ENCODE peak calls at places on chromosomes 5 and 9, in five cellular contexts. One of them, this sample, is unnamed. For H3K4me1, the result is how much of the 10 kb centered on the place peaks cover.

GRCh38 chr5:136901-137300 is 44.9 kb downstream of the PLEKHG4B start:
- DNase-seq in mucosa of descending colon: no peak
- DNase-seq in neural progenitor cell: no peak
- DNase-seq in ovary: no peak
- DNase-seq in A549: peak
- DNase-seq in this sample: no peak

GRCh38 chr5:140043508-140043872 is 391 bp upstream of the NRG2 start:
- DNase-seq in neural progenitor cell: peak
- DNase-seq in A549: peak
- DNase-seq in mucosa of descending colon: no peak
- DNase-seq in ovary: no peak
- DNase-seq in this sample: no peak

GRCh38 chr5:94778712-94779111 is 160.2 kb downstream of the SLF1 start:
- DNase-seq in neural progenitor cell: no peak
- DNase-seq in mucosa of descending colon: no peak
- DNase-seq in ovary: no peak
- DNase-seq in A549: no peak
- DNase-seq in this sample: no peak

GRCh38 chr9:72315510-72316287 is 49.3 kb downstream of the ZFAND5 start:
- DNase-seq in ovary: no peak
- DNase-seq in A549: peak
- DNase-seq in neural progenitor cell: peak
- DNase-seq in mucosa of descending colon: no peak
- DNase-seq in this sample: no peak

GRCh38 chr5:67244345-67244793 is 47.8 kb upstream of the CD180 start:
- DNase-seq in mucosa of descending colon: no peak
- DNase-seq in A549: no peak
- DNase-seq in neural progenitor cell: no peak
- DNase-seq in ovary: no peak
- DNase-seq in this sample: no peak

GRCh38 chr9:127686461-127687393 is 20.1 kb upstream of the CFAP157 start:
- DNase-seq in neural progenitor cell: no peak
- DNase-seq in A549: no peak
- DNase-seq in ovary: no peak
- DNase-seq in mucosa of descending colon: no peak
- DNase-seq in this sample: no peak

GRCh38 chr9:135701067-135701967 is 668 bp upstream of the KCNT1 start:
- DNase-seq in ovary: no peak
- DNase-seq in neural progenitor cell: peak
- DNase-seq in mucosa of descending colon: no peak
- DNase-seq in A549: no peak
- DNase-seq in this sample: no peak

GRCh38 chr5:79069488-79070001 is at the start of the genes BHMT2 and DMGDH:
- DNase-seq in A549: no peak
- DNase-seq in ovary: peak
- DNase-seq in neural progenitor cell: no peak
- DNase-seq in mucosa of descending colon: no peak
- DNase-seq in this sample: no peak

GRCh38 chr5:76971471-76971870 is 18.6 kb downstream of the CRHBP start:
- DNase-seq in ovary: no peak
- DNase-seq in A549: no peak
- DNase-seq in neural progenitor cell: no peak
- DNase-seq in mucosa of descending colon: no peak
- DNase-seq in this sample: no peak

GRCh38 chr5:79011219-79011836 is 26.2 kb upstream of the ARSB start:
- DNase-seq in neural progenitor cell: no peak
- DNase-seq in A549: peak
- DNase-seq in mucosa of descending colon: no peak
- DNase-seq in ovary: no peak
- DNase-seq in this sample: no peak

GRCh38 chr9:78666818-78667429 is 370.0 kb downstream of the PSAT1 start:
- DNase-seq in ovary: no peak
- DNase-seq in neural progenitor cell: no peak
- DNase-seq in A549: no peak
- DNase-seq in mucosa of descending colon: no peak
- DNase-seq in this sample: no peak

GRCh38 chr5:154405078-154405792 is 40.6 kb upstream of the SAP30L start:
- DNase-seq in mucosa of descending colon: peak
- DNase-seq in neural progenitor cell: peak
- DNase-seq in A549: peak
- DNase-seq in ovary: peak
- DNase-seq in this sample: peak

GRCh38 chr5:169350759-169351240 is 49.9 kb upstream of the SLIT3 start:
- DNase-seq in A549: peak
- DNase-seq in mucosa of descending colon: no peak
- DNase-seq in ovary: no peak
- DNase-seq in neural progenitor cell: no peak
- DNase-seq in this sample: peak

GRCh38 chr5:55636177-55636576 is 75.9 kb downstream of the SLC38A9 start:
- DNase-seq in mucosa of descending colon: no peak
- DNase-seq in A549: peak
- DNase-seq in neural progenitor cell: no peak
- DNase-seq in ovary: no peak
- DNase-seq in this sample: no peak

GRCh38 chr9:123769723-123770122 is 160.2 kb downstream of the DENND1A start:
- DNase-seq in A549: no peak
- DNase-seq in neural progenitor cell: peak
- DNase-seq in mucosa of descending colon: no peak
- DNase-seq in ovary: no peak
- DNase-seq in this sample: no peak

GRCh38 chr5:32707394-32707997 is 3.6 kb upstream of the NPR3 start:
- DNase-seq in A549: peak
- DNase-seq in mucosa of descending colon: no peak
- DNase-seq in neural progenitor cell: peak
- DNase-seq in ovary: no peak
- DNase-seq in this sample: no peak

GRCh38 chr5:31153523-31153922 is 40.0 kb upstream of the CDH6 start:
- DNase-seq in ovary: no peak
- DNase-seq in mucosa of descending colon: no peak
- DNase-seq in A549: no peak
- DNase-seq in neural progenitor cell: no peak
- DNase-seq in this sample: no peak

GRCh38 chr5:151696470-151697061 is 9.9 kb upstream of the SPARC start:
- DNase-seq in mucosa of descending colon: peak
- DNase-seq in neural progenitor cell: peak
- DNase-seq in A549: no peak
- DNase-seq in ovary: peak
- DNase-seq in this sample: peak

GRCh38 chr5:135211083-135211790 is 177.2 kb upstream of the PITX1 start:
- DNase-seq in neural progenitor cell: no peak
- DNase-seq in ovary: no peak
- DNase-seq in A549: no peak
- DNase-seq in mucosa of descending colon: no peak
- DNase-seq in this sample: peak

GRCh38 chr5:61477788-61478187 is 145.7 kb downstream of the ZSWIM6 start:
- DNase-seq in mucosa of descending colon: no peak
- DNase-seq in neural progenitor cell: no peak
- DNase-seq in ovary: no peak
- DNase-seq in A549: no peak
- DNase-seq in this sample: no peak

GRCh38 chr5:135750506-135750905 is 84.0 kb upstream of the SLC25A48 start:
- DNase-seq in neural progenitor cell: peak
- DNase-seq in ovary: no peak
- DNase-seq in A549: no peak
- DNase-seq in mucosa of descending colon: no peak
- DNase-seq in this sample: no peak

GRCh38 chr5:94698189-94698588 is 79.7 kb downstream of the SLF1 start:
- DNase-seq in neural progenitor cell: no peak
- DNase-seq in ovary: no peak
- DNase-seq in mucosa of descending colon: no peak
- DNase-seq in A549: no peak
- DNase-seq in this sample: no peak

GRCh38 chr5:30063503-30063902 is 1130.0 kb upstream of the CDH6 start:
- DNase-seq in neural progenitor cell: no peak
- DNase-seq in ovary: no peak
- DNase-seq in mucosa of descending colon: no peak
- DNase-seq in A549: no peak
- DNase-seq in this sample: no peak

GRCh38 chr9:115847245-115847644 is 306.3 kb upstream of the PAPPA start:
- DNase-seq in A549: peak
- DNase-seq in neural progenitor cell: no peak
- DNase-seq in mucosa of descending colon: no peak
- DNase-seq in ovary: no peak
- DNase-seq in this sample: no peak

GRCh38 chr5:58872670-58873273 is 289.9 kb downstream of the RAB3C start:
- DNase-seq in A549: no peak
- DNase-seq in mucosa of descending colon: no peak
- DNase-seq in ovary: no peak
- DNase-seq in neural progenitor cell: no peak
- DNase-seq in this sample: no peak

GRCh38 chr9:31612336-31613030 is 772.0 kb upstream of the ACO1 start:
- DNase-seq in neural progenitor cell: no peak
- DNase-seq in A549: no peak
- DNase-seq in mucosa of descending colon: no peak
- DNase-seq in ovary: no peak
- DNase-seq in this sample: no peak

GRCh38 chr9:81317939-81318338 is 371.4 kb downstream of the TLE1 start:
- DNase-seq in mucosa of descending colon: no peak
- DNase-seq in neural progenitor cell: peak
- DNase-seq in ovary: no peak
- DNase-seq in A549: no peak
- DNase-seq in this sample: no peak

GRCh38 chr5:68754536-68754935 is 339.3 kb upstream of the SLC30A5 start:
- DNase-seq in mucosa of descending colon: no peak
- DNase-seq in A549: no peak
- DNase-seq in neural progenitor cell: no peak
- DNase-seq in ovary: no peak
- DNase-seq in this sample: no peak

GRCh38 chr5:106843812-106844416 is 826.8 kb downstream of the EFNA5 start:
- DNase-seq in mucosa of descending colon: no peak
- DNase-seq in A549: peak
- DNase-seq in neural progenitor cell: peak
- DNase-seq in ovary: no peak
- DNase-seq in this sample: no peak

GRCh38 chr9:3968891-3969290 is 331.0 kb downstream of the GLIS3 start:
- DNase-seq in ovary: no peak
- DNase-seq in A549: peak
- DNase-seq in mucosa of descending colon: no peak
- DNase-seq in neural progenitor cell: no peak
- DNase-seq in this sample: no peak

GRCh38 chr9:131304676-131305366 is 15.3 kb downstream of the PLPP7 start:
- DNase-seq in mucosa of descending colon: no peak
- DNase-seq in neural progenitor cell: no peak
- DNase-seq in ovary: no peak
- DNase-seq in A549: no peak
- DNase-seq in this sample: no peak

GRCh38 chr9:91001146-91001611 is 199.6 kb downstream of the SYK start:
- DNase-seq in neural progenitor cell: no peak
- DNase-seq in ovary: no peak
- DNase-seq in mucosa of descending colon: no peak
- DNase-seq in A549: peak
- DNase-seq in this sample: no peak

GRCh38 chr9:6584881-6585597 is 60.5 kb downstream of the GLDC start:
- DNase-seq in A549: peak
- DNase-seq in neural progenitor cell: peak
- DNase-seq in ovary: no peak
- DNase-seq in mucosa of descending colon: no peak
- DNase-seq in this sample: no peak

GRCh38 chr9:15785584-15785983 is 232.7 kb downstream of the CCDC171 start:
- DNase-seq in ovary: no peak
- DNase-seq in A549: no peak
- DNase-seq in mucosa of descending colon: no peak
- DNase-seq in neural progenitor cell: no peak
- DNase-seq in this sample: no peak

GRCh38 chr5:67297376-67297775 is 100.8 kb upstream of the CD180 start:
- DNase-seq in ovary: no peak
- DNase-seq in mucosa of descending colon: no peak
- DNase-seq in neural progenitor cell: no peak
- DNase-seq in A549: no peak
- DNase-seq in this sample: no peak

GRCh38 chr5:179406031-179406681 is 60.9 kb upstream of the ADAMTS2 start:
- DNase-seq in neural progenitor cell: no peak
- DNase-seq in ovary: no peak
- DNase-seq in A549: no peak
- DNase-seq in mucosa of descending colon: no peak
- DNase-seq in this sample: peak

GRCh38 chr5:135162661-135163265 is 128.7 kb upstream of the PITX1 start:
- DNase-seq in neural progenitor cell: no peak
- DNase-seq in ovary: no peak
- DNase-seq in mucosa of descending colon: no peak
- DNase-seq in A549: no peak
- DNase-seq in this sample: peak

DNA sequence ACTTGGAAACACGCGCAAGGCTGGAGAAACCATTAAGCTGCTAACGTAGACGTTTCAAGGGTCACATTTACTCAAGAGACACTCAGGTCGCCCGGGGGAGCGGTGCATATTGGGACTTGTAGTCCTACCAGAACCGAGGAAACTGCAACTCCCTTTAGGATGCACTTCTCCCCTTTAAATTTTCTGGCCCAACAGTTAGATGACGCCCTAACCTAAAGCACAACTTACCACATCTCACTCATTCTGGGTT is 384 bp upstream of the DMXL1 start:
- DNase-seq in mucosa of descending colon: peak
- DNase-seq in A549: no peak
- DNase-seq in ovary: no peak
- DNase-seq in neural progenitor cell: peak
- DNase-seq in this sample: peak
- TF ChIP-seq CTCF in mucosa of descending colon: peak
- TF ChIP-seq CTCF in A549: no peak
- TF ChIP-seq CTCF in ovary: no peak
- TF ChIP-seq CTCF in neural progenitor cell: no peak
- TF ChIP-seq CTCF in this sample: no peak

GRCh38 chr9:69178583-69179011 is 4.5 kb downstream of the TJP2 start:
- DNase-seq in mucosa of descending colon: no peak
- DNase-seq in A549: peak
- DNase-seq in ovary: no peak
- DNase-seq in neural progenitor cell: no peak
- DNase-seq in this sample: no peak
- H3K4me1 ChIP-seq in mucosa of descending colon: under half
- H3K4me1 ChIP-seq in A549: under half
- H3K4me1 ChIP-seq in ovary: under half
- H3K4me1 ChIP-seq in neural progenitor cell: under half
- H3K4me1 ChIP-seq in this sample: under half

GRCh38 chr9:95336281-95336680 is 18.8 kb upstream of the FANCC start:
- DNase-seq in ovary: no peak
- DNase-seq in A549: peak
- DNase-seq in neural progenitor cell: no peak
- DNase-seq in mucosa of descending colon: no peak
- DNase-seq in this sample: no peak
- TF ChIP-seq CTCF in ovary: no peak
- TF ChIP-seq CTCF in A549: peak
- TF ChIP-seq CTCF in neural progenitor cell: peak
- TF ChIP-seq CTCF in mucosa of descending colon: peak
- TF ChIP-seq CTCF in this sample: peak

GRCh38 chr5:14256026-14256690 is 113.0 kb downstream of the TRIO start:
- DNase-seq in A549: peak
- DNase-seq in mucosa of descending colon: no peak
- DNase-seq in neural progenitor cell: no peak
- DNase-seq in ovary: no peak
- DNase-seq in this sample: no peak
- H3K4me1 ChIP-seq in A549: under half
- H3K4me1 ChIP-seq in mucosa of descending colon: under half
- H3K4me1 ChIP-seq in neural progenitor cell: half or more
- H3K4me1 ChIP-seq in ovary: under half
- H3K4me1 ChIP-seq in this sample: under half

This sample was measured in right atrium auricular region.